ENCODE peak calls at places on chromosomes 11 and 22, in four cellular contexts. S is heart left ventricle, E is heart right ventricle, L is A549. R is an unnamed sample.

GRCh38 chr22:24965822-24966626 is 13.5 kb downstream of the KIAA1671 start:
- DNase-seq in S (no peak), E (no peak), L (no peak), R (peak; percentile 84)

GRCh38 chr22:38327805-38328204 is 10.6 kb upstream of the CSNK1E start:
- DNase-seq in S (no peak), E (no peak), L (no peak), R (no peak)

GRCh38 chr11:64241430-64242153 is 697 bp downstream of the FKBP2 start:
- DNase-seq in S (peak; percentile 100), E (peak; percentile 100), L (peak; percentile 77), R (peak; percentile 100)

GRCh38 chr22:17303840-17304779 is 65.2 kb upstream of the CECR2 start:
- DNase-seq in S (no peak), E (no peak), L (no peak), R (no peak)

GRCh38 chr11:69293087-69293486 is 868 bp upstream of the MYEOV start:
- DNase-seq in S (peak; percentile 34), E (no peak), L (no peak), R (peak; percentile 69)

GRCh38 chr11:118791961-118792578 is 1.1 kb upstream of the DDX6 start:
- DNase-seq in S (no peak), E (peak; percentile 31), L (peak; percentile 7), R (peak; percentile 59)

GRCh38 chr11:13098067-13098466 is 89.0 kb downstream of the RASSF10 start:
- DNase-seq in S (no peak), E (no peak), L (no peak), R (no peak)

GRCh38 chr22:45170001-45170466 is 6.3 kb downstream of the NUP50 start:
- DNase-seq in S (no peak), E (no peak), L (no peak), R (no peak)

GRCh38 chr11:1753426-1754305 is 3.3 kb upstream of the IFITM10 start:
- DNase-seq in S (no peak), E (no peak), L (no peak), R (peak; percentile 45)

GRCh38 chr11:9313648-9314290 is 624 bp downstream of the TMEM41B start:
- DNase-seq in S (no peak), E (no peak), L (peak; percentile 37), R (no peak)

GRCh38 chr11:96196074-96196787 is 146.8 kb downstream of the MAML2 start:
- DNase-seq in S (no peak), E (no peak), L (no peak), R (no peak)

GRCh38 chr11:120662071-120662611 is 150.6 kb downstream of the GRIK4 start:
- DNase-seq in S (no peak), E (no peak), L (no peak), R (no peak)

GRCh38 chr11:126924381-126924780 is 76.2 kb downstream of the KIRREL3 start:
- DNase-seq in S (no peak), E (no peak), L (no peak), R (no peak)

DNA sequence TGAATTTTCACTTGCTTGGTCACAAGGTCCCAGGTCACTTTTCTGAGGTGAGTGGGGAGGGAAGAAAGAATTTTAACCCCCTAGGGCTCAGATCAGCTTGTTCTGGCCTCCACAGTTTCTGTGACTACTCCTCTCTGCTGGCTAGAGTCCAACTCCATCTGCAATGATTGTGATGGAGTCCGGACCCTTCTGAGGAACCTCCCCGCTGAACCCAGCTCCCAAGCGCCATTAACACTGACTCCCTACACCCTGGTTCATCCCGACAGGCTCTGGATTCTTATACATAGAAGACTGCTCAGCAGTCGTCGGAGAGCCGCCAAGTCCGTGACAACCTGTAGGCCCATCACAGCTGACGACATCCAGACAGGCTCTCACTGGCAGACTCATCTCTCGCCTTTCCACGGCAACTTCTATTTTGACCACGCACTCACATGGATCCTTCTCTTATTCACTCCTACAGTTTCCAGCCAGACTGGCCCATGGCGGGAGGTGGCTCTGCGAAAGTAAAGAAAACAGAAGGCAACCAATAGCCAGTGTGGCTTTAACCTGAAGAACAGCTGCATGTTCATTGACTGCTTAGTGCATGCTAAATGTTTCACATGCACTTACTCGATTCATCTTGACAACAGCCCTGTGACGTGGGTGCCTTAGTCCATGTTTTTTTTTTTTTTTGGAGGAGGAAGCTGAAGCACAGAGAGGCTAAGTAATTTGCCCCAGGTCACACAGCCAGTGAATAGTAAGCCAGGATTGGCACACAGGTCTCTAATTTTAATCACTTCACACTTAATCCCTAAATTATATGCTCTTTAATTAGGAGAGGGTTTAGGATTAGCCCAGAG is 68.0 kb upstream of the PRDM11 start:
- DNase-seq in S (no peak), E (no peak), L (no peak), R (no peak)
- H3K4me1 ChIP-seq in S (no peaks in the 10 kb centered on the region), E (peaks cover 3% of the 10 kb centered on the region), L (no peaks in the 10 kb centered on the region), R (peaks cover 37% of the 10 kb centered on the region)

GRCh38 chr22:28903080-28903479 is 19.7 kb downstream of the ZNRF3 start:
- DNase-seq in S (no peak), E (peak; percentile 30), L (no peak), R (no peak)

GRCh38 chr22:28902490-28902889 is 19.1 kb downstream of the ZNRF3 start:
- DNase-seq in S (no peak), E (no peak), L (no peak), R (no peak)

GRCh38 chr22:28905433-28905832 is 22.1 kb downstream of the ZNRF3 start:
- DNase-seq in S (no peak), E (no peak), L (no peak), R (no peak)

GRCh38 chr22:28903719-28904118 is 20.3 kb downstream of the ZNRF3 start:
- DNase-seq in S (no peak), E (peak; percentile 33), L (no peak), R (no peak)

GRCh38 chr22:28904211-28904808 is 20.9 kb downstream of the ZNRF3 start:
- DNase-seq in S (no peak), E (no peak), L (no peak), R (no peak)
- H3K27ac ChIP-seq in S (peak overlapping the region; percentile 39), E (peak overlapping the region; percentile 33), L (no peak overlapping the region), R (peak overlapping the region; percentile 51)

DNA sequence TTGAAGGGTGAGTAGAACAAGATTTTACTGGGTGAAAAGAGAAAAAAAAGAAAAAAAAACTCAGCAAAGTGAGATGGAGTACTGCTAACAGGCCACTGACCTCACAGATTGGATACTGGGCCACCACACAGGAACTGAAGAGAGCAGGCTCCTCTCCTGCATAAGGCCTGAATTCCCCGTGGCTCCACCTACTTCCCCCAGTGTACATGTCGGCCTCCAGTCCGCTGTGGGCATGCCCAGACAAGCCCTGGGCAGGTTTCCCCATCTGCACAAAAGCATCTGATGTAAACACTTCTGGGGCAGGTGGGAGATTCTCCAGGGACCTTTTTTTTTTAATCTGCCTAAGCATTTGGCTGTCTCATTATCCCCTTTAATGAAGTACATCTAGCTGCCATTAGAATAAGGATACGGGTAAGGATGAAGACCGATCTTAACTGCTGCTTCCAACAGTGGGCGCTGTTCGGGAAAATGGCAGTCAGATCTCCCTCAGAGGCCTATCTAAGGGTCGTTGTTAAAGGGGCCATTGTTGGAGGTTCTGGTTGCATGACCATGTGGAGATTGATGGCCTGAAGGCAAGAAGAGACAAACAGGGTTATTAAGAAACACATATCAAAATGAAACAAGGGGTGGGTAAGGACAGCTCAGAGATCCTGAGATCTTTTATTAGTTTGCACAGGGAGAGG is 48.5 kb downstream of the MS4A13 start:
- DNase-seq in S (no peak), E (no peak), L (no peak), R (no peak)
- H3K4me3 ChIP-seq in S (no peak overlapping the region), E (no peak overlapping the region), L (no peak overlapping the region), R (no peak overlapping the region)

GRCh38 chr22:21759631-21760030 is 24.0 kb upstream of the YPEL1 start:
- DNase-seq in S (no peak), E (no peak), L (no peak), R (no peak)
- H3K4me1 ChIP-seq in S (no peaks in the 10 kb centered on the region), E (peaks cover 9% of the 10 kb centered on the region), L (no peaks in the 10 kb centered on the region), R (peaks cover 12% of the 10 kb centered on the region)

R was measured in lower lobe of right lung.